ENCODE peak calls at places on chromosomes 7 and 10, in seven cellular contexts. C is GM13976, F is uterus, H is H9, Z is suprapubic skin, T is fibroblast of mammary gland, K is WTC11. O is an unnamed sample.

GRCh38 chr10:113444766-113445365 is 108.0 kb upstream of the HABP2 start:
- DNase-seq in F (no peak), Z (no peak), C (no peak), H (peak), T (no peak), K (no peak), O (no peak)

GRCh38 chr7:141477866-141478265 is 73.3 kb upstream of the AGK start:
- DNase-seq in C (no peak), Z (no peak), K (no peak), F (no peak), T (peak), H (no peak), O (no peak)

GRCh38 chr7:129489491-129489890 is 12.8 kb upstream of the SMKR1 start:
- DNase-seq in F (no peak), T (peak), K (no peak), Z (no peak), H (no peak), C (no peak), O (no peak)

GRCh38 chr10:95312264-95312663 is 21.5 kb upstream of the PDLIM1 start:
- DNase-seq in K (no peak), T (no peak), H (no peak), F (no peak), C (no peak), Z (no peak), O (no peak)

GRCh38 chr10:3090914-3091313 is 23.6 kb downstream of the PFKP start:
- DNase-seq in T (peak), C (no peak), H (no peak), K (no peak), F (peak), Z (no peak), O (no peak)

GRCh38 chr10:88427024-88427423 is 156.1 kb downstream of the RNLS start:
- DNase-seq in T (no peak), Z (no peak), H (no peak), C (no peak), K (no peak), F (no peak), O (no peak)

GRCh38 chr10:94963901-94964300 is 25.4 kb downstream of the CYP2C9 start:
- DNase-seq in F (no peak), Z (no peak), H (peak), K (peak), C (peak), T (peak), O (no peak)

GRCh38 chr7:103993551-103993950 is 4.1 kb upstream of the RELN start:
- DNase-seq in C (no peak), H (no peak), T (no peak), F (no peak), K (no peak), Z (no peak), O (no peak)

GRCh38 chr10:24415455-24416169 is 206.7 kb downstream of the KIAA1217 start:
- DNase-seq in C (no peak), Z (peak), F (peak), K (peak), H (no peak), T (peak), O (no peak)

GRCh38 chr7:33039257-33039904 is 23.2 kb downstream of the NT5C3A start:
- DNase-seq in Z (no peak), K (no peak), H (no peak), T (peak), F (no peak), C (peak), O (no peak)

GRCh38 chr10:93071177-93071472 is 2.6 kb upstream of the CYP26A1 start:
- DNase-seq in Z (no peak), H (no peak), K (no peak), C (no peak), T (no peak), F (no peak), O (peak)

GRCh38 chr10:19819419-19820033 is 3.3 kb downstream of the PLXDC2 start:
- DNase-seq in H (no peak), F (no peak), T (peak), Z (no peak), K (no peak), C (peak), O (peak)

GRCh38 chr10:61869772-61870520 is 31.6 kb upstream of the ARID5B start:
- DNase-seq in T (peak), H (no peak), K (no peak), F (no peak), Z (no peak), C (no peak), O (no peak)

GRCh38 chr7:156942708-156943090 is 6.8 kb upstream of the NOM1 start:
- DNase-seq in F (no peak), K (peak), T (no peak), Z (no peak), H (peak), C (no peak), O (no peak)

GRCh38 chr7:1024331-1024761 is 20.0 kb upstream of the GPR146 start:
- DNase-seq in Z (no peak), K (no peak), F (no peak), H (no peak), T (no peak), C (peak), O (no peak)

GRCh38 chr10:95451568-95452524 is 109.3 kb downstream of the SORBS1 start:
- DNase-seq in H (no peak), K (no peak), C (no peak), T (no peak), F (no peak), Z (no peak), O (no peak)

GRCh38 chr10:4622374-4622773 is 203.6 kb upstream of the AKR1E2 start:
- DNase-seq in F (no peak), K (no peak), H (no peak), Z (no peak), C (no peak), T (no peak), O (no peak)

GRCh38 chr10:133202778-133203651 is 27.0 kb upstream of the UTF1 start:
- DNase-seq in C (no peak), H (no peak), T (no peak), K (no peak), Z (no peak), F (no peak), O (no peak)

GRCh38 chr7:112573302-112574039 is 92.7 kb downstream of the LSMEM1 start:
- DNase-seq in Z (no peak), C (no peak), K (no peak), H (no peak), F (no peak), T (peak), O (peak)

GRCh38 chr7:95491634-95492314 is 6.0 kb downstream of the ASB4 start:
- DNase-seq in C (no peak), Z (no peak), K (no peak), T (no peak), H (peak), F (no peak), O (peak)

GRCh38 chr10:74900297-74900696 is 73.9 kb downstream of the KAT6B start:
- DNase-seq in K (no peak), C (peak), T (no peak), H (no peak), F (no peak), Z (no peak), O (no peak)

GRCh38 chr10:114684085-114684821 is 26.2 kb upstream of the ABLIM1 start:
- DNase-seq in T (peak), C (no peak), H (no peak), F (peak), Z (peak), K (no peak), O (no peak)

GRCh38 chr7:116777613-116778380 is 84.6 kb upstream of the CAPZA2 start:
- DNase-seq in T (peak), F (no peak), Z (no peak), H (no peak), C (no peak), K (no peak), O (no peak)

GRCh38 chr7:90717286-90718060 is 121.4 kb downstream of the CDK14 start:
- DNase-seq in C (no peak), Z (no peak), T (peak), F (no peak), K (no peak), H (no peak), O (no peak)

GRCh38 chr10:110747609-110748464 is 103.7 kb downstream of the RBM20 start:
- DNase-seq in T (no peak), H (no peak), K (no peak), C (no peak), F (no peak), Z (no peak), O (no peak)

GRCh38 chr10:47164126-47164799 is 135.7 kb upstream of the GDF10 start:
- DNase-seq in T (peak), H (no peak), F (no peak), C (no peak), Z (no peak), K (no peak), O (no peak)

GRCh38 chr10:28995497-28995896 is 293.4 kb upstream of the LYZL1 start:
- DNase-seq in Z (no peak), H (no peak), F (no peak), K (no peak), C (no peak), T (no peak), O (no peak)

GRCh38 chr10:16689636-16690035 is 127.6 kb downstream of the RSU1 start:
- DNase-seq in Z (no peak), K (no peak), C (no peak), H (no peak), F (no peak), T (no peak), O (no peak)

DNA sequence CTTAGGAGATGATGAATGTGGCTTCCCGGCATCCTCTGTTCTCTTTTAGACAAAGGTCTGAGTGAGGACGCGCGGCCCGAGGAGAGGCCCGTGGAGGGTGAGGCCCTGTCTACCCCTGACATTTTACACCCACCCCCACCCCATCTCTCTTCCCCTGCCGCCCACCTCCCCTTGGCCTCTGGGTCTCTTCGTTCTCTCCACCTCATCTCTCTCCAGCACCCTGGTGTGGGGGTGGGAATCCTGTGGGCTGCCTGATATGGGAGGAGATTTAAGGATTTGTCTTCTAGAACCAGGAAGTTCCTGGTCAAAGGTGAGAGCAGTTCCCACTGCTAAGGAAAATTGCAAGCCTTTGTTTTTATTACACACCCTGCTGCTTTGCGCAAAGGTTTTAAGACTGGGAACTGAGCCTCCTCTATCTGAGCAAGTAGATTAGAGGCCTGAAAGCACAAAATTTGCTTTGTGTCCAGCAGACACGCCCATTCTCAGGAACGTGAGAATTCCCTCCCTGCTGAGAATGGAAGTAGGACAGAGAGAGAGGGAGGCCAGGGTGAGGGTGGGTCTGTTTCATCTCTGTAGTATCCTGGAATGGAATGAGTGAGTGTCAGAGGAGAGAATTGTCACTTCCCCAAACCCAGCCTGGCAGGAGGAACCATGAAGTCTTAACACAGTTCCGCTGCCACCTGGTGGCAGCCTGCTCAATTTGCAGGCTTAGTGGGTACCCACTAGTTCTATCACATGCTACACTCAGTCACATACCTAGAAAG is 91.2 kb downstream of the GTF2IRD1 start:
- DNase-seq in Z (no peak), H (peak), K (peak), C (peak), T (peak), F (no peak), O (peak)
- TF ChIP-seq CTCF in Z (peak), H (peak), K (peak), C (no peak), T (peak), F (peak), O (peak)

GRCh38 chr7:44218418-44219201 is 17.8 kb downstream of the YKT6 start:
- DNase-seq in H (peak), F (no peak), Z (no peak), C (no peak), K (peak), T (no peak), O (peak)
- TF ChIP-seq CTCF in H (peak), F (no peak), Z (no peak), C (no peak), K (no peak), T (no peak), O (peak)

GRCh38 chr7:66142334-66142733 is 27.7 kb downstream of the CRCP start:
- DNase-seq in T (no peak), C (no peak), F (no peak), Z (no peak), K (no peak), H (no peak), O (no peak)

GRCh38 chr7:66146701-66147100 is 32.1 kb downstream of the CRCP start:
- DNase-seq in H (no peak), K (no peak), F (no peak), T (peak), C (no peak), Z (no peak), O (no peak)

GRCh38 chr7:66142996-66143395 is 28.3 kb downstream of the CRCP start:
- DNase-seq in T (no peak), F (no peak), K (no peak), Z (no peak), H (no peak), C (no peak), O (no peak)

GRCh38 chr7:66143876-66144332 is 29.3 kb downstream of the CRCP start:
- DNase-seq in T (peak), F (no peak), Z (no peak), H (no peak), C (no peak), K (no peak), O (no peak)

GRCh38 chr7:66145404-66145843 is 30.8 kb downstream of the CRCP start:
- DNase-seq in C (no peak), K (no peak), H (no peak), Z (peak), T (peak), F (peak), O (no peak)
- TF ChIP-seq CTCF in C (no peak), K (no peak), H (no peak), Z (no peak), T (no peak), F (no peak), O (no peak)

DNA sequence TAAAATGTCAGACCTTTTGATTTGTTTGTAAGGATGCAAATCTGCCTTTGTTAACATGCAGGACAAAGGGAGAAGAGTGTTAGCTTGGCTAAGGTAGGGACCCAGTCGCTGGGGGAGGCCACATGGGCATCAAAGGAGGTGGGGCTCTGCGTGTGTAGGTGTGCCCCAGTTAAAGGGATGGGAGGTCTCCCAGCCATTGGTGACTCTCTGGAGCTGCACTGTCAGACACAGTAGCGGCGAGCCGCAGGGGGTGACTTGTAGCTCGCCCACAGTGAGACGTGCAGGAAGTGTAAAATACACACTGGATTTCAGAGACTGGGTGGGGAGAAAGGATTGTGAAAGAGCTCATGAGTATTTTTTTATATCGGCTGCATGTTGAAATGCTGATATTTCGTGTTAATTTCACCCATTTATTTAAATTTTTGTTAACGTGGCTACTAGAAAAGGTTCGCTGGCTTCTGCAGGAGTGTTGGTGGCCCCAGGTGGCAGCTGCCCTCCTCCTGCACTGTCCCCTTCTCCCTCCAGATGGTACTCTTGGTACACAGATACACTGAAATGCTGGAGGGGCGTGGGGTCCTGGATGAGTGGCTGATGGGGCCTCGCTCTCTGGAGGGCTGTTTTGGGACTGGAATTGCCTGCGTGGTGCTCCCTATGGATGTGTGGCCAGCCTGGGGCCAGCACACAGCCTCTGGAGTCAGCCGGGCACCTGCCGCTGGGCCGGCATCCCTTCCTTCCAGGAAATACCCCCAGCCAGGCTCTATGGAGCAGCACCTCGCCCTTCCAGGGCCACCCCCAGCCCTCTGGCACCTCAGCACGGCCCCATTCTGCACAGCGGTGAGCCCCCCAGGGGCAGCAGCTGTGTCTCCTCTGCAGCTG is 59.2 kb downstream of the LHPP start:
- DNase-seq in Z (no peak), F (no peak), K (peak), C (no peak), T (no peak), H (no peak), O (no peak)
- TF ChIP-seq CTCF in Z (no peak), F (no peak), K (no peak), C (no peak), T (no peak), H (peak), O (no peak)

O was measured in K562.